ENCODE peak calls at places on chromosomes 16 and 17, in seven cellular contexts. V, L, J, E, G, D and C are unnamed samples.

GRCh38 chr17:33049781-33050414 is 58.3 kb downstream of the SPACA3 start:
- DNase-seq in L (no peak), J (peak; percentile 59), E (peak; percentile 15), D (peak; percentile 64), V (no peak), G (no peak), C (peak; percentile 63)

GRCh38 chr17:82875418-82875856 is 35.6 kb upstream of the ZNF750 start:
- DNase-seq in L (no peak), G (no peak), D (no peak), V (no peak), J (no peak), E (no peak), C (peak; percentile 56)

GRCh38 chr17:4152471-4152870 is 9.5 kb downstream of the CYB5D2 start:
- DNase-seq in D (no peak), E (no peak), L (no peak), J (peak; percentile 86), V (peak; percentile 36), G (no peak), C (no peak)

GRCh38 chr17:29116652-29117439 is 63.4 kb downstream of the MYO18A start:
- DNase-seq in D (peak; percentile 88), E (no peak), G (peak; percentile 73), L (no peak), J (peak; percentile 77), V (no peak), C (peak; percentile 84)

GRCh38 chr16:5502467-5502869 is 404.9 kb upstream of the EEF2KMT start:
- DNase-seq in E (no peak), L (no peak), G (no peak), V (no peak), J (no peak), D (peak; percentile 53), C (peak; percentile 67)

GRCh38 chr17:15311996-15312395 is 29.4 kb downstream of the TEKT3 start:
- DNase-seq in G (no peak), E (no peak), D (no peak), J (no peak), V (no peak), L (no peak), C (no peak)

GRCh38 chr17:44209786-44210341 is 9.6 kb downstream of the UBTF start:
- DNase-seq in V (no peak), E (no peak), D (no peak), J (no peak), G (no peak), L (no peak), C (no peak)

GRCh38 chr16:88684569-88685155 is 1.6 kb downstream of the SNAI3 start:
- DNase-seq in E (no peak), V (no peak), D (no peak), J (no peak), G (no peak), L (no peak), C (no peak)

GRCh38 chr17:20302191-20302917 is 165.0 kb downstream of the LGALS9B start:
- DNase-seq in J (no peak), D (no peak), E (no peak), L (no peak), G (no peak), V (no peak), C (no peak)

GRCh38 chr17:59387351-59388069 is 56.1 kb downstream of the YPEL2 start:
- DNase-seq in J (no peak), L (no peak), V (no peak), G (no peak), D (no peak), E (no peak), C (no peak)

GRCh38 chr17:20920813-20921199 is 122.0 kb downstream of the USP22 start:
- DNase-seq in D (no peak), E (no peak), V (peak; percentile 34), L (no peak), J (peak; percentile 77), G (no peak), C (no peak)

GRCh38 chr17:19706791-19707727 is 9.3 kb downstream of the SLC47A2 start:
- DNase-seq in V (no peak), J (no peak), G (no peak), D (no peak), E (no peak), L (no peak), C (no peak)

GRCh38 chr16:73732681-73733080 is 563.9 kb upstream of the PSMD7 start:
- DNase-seq in J (no peak), E (no peak), G (no peak), V (no peak), L (no peak), D (no peak), C (no peak)

GRCh38 chr17:18381158-18381952 is 3.8 kb downstream of the EVPLL start:
- DNase-seq in G (no peak), D (no peak), J (no peak), L (no peak), E (no peak), V (no peak), C (no peak)

GRCh38 chr17:63832455-63832854 is 5.0 kb upstream of the FTSJ3 start:
- DNase-seq in E (no peak), G (no peak), D (no peak), L (no peak), J (no peak), V (no peak), C (no peak)

GRCh38 chr16:30335598-30336474 is 19.3 kb downstream of the CD2BP2 start:
- DNase-seq in L (no peak), E (no peak), J (peak; percentile 37), D (no peak), G (no peak), V (no peak), C (no peak)

GRCh38 chr16:57863434-57864160 is 61.3 kb upstream of the KIFC3 start:
- DNase-seq in D (peak; percentile 41), V (peak; percentile 40), J (peak; percentile 83), G (no peak), L (peak; percentile 11), E (peak; percentile 45), C (peak; percentile 37)

GRCh38 chr16:11198817-11199216 is 57.2 kb downstream of the SOCS1 start:
- DNase-seq in J (no peak), E (no peak), V (no peak), L (no peak), G (no peak), D (no peak), C (no peak)

GRCh38 chr17:37614391-37614790 is 5.2 kb upstream of the SYNRG start:
- DNase-seq in L (no peak), J (peak; percentile 85), E (peak; percentile 20), D (no peak), G (no peak), V (peak; percentile 29), C (no peak)

GRCh38 chr16:26643519-26643918 is 423.2 kb upstream of the C16orf82 start:
- DNase-seq in D (no peak), V (no peak), G (no peak), E (no peak), L (no peak), J (no peak), C (no peak)

GRCh38 chr17:39487946-39488345 is 26.7 kb downstream of the CDK12 start:
- DNase-seq in G (no peak), D (no peak), V (no peak), L (no peak), E (no peak), J (peak; percentile 7), C (no peak)

GRCh38 chr16:66458292-66458691 is 31.2 kb downstream of the BEAN1 start:
- DNase-seq in L (no peak), J (no peak), D (no peak), V (no peak), G (no peak), E (no peak), C (no peak)

GRCh38 chr16:66459878-66460277 is 32.8 kb downstream of the BEAN1 start:
- DNase-seq in G (no peak), J (no peak), D (peak; percentile 37), V (no peak), L (no peak), E (no peak), C (no peak)

GRCh38 chr16:66455970-66456369 is 28.9 kb downstream of the BEAN1 start:
- DNase-seq in V (no peak), L (no peak), G (no peak), J (no peak), D (no peak), E (no peak), C (no peak)

GRCh38 chr16:66458853-66459252 is 31.8 kb downstream of the BEAN1 start:
- DNase-seq in V (no peak), G (no peak), E (no peak), L (no peak), J (no peak), D (no peak), C (no peak)

DNA sequence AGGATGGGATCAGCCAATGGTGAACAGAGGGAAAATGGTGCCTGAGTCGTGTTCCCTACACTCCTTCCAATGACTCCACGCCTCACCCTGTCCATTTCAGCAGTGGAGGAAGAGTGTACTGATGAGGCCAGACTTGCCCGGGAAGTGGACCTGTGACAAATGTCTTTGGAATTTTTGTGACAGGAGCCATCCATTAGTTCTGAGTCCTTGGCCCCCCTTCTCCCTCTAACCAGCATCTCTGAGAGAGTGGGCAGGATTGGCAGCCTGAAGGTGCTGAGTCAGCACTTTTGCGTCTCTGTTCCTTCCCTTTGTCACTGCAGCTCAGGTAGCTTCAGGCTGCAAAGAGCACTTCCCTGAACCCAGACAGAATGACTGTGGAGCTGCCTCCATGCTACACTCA is 30.8 kb downstream of the BEAN1 start:
- DNase-seq in D (no peak), G (no peak), J (peak; percentile 13), V (no peak), E (no peak), L (no peak), C (no peak)
- TF ChIP-seq CTCF in D (no peak), G (no peak), J (no peak), V (no peak), E (no peak), L (no peak), C (no peak)

GRCh38 chr17:77458202-77459017 is 317.6 kb downstream of the SEC14L1 start:
- DNase-seq in E (no peak), J (no peak), L (no peak), V (no peak), G (no peak), D (no peak), C (no peak)
- TF ChIP-seq CTCF in E (no peak), J (no peak), L (no peak), V (no peak), G (no peak), D (no peak), C (no peak)

GRCh38 chr17:373616-374225 is 21.1 kb upstream of the RPH3AL start:
- DNase-seq in E (no peak), J (no peak), D (no peak), L (no peak), V (no peak), G (no peak), C (no peak)
- TF ChIP-seq CTCF in E (no peak), J (no peak), D (no peak), L (no peak), V (no peak), G (no peak), C (no peak)

GRCh38 chr16:15542261-15542660 is 100.7 kb downstream of the MARF1 start:
- DNase-seq in V (no peak), G (no peak), L (no peak), E (no peak), D (no peak), J (no peak), C (no peak)

GRCh38 chr16:15535772-15536171 is 101.4 kb downstream of the BMERB1 start:
- DNase-seq in J (no peak), G (no peak), E (no peak), L (no peak), D (no peak), V (no peak), C (no peak)

GRCh38 chr16:15538484-15538883 is 104.1 kb downstream of the BMERB1 start:
- DNase-seq in E (no peak), D (no peak), J (no peak), L (no peak), V (no peak), G (no peak), C (no peak)

GRCh38 chr16:15536813-15537212 is 102.4 kb downstream of the BMERB1 start:
- DNase-seq in G (no peak), L (no peak), D (no peak), E (no peak), J (no peak), V (no peak), C (no peak)

GRCh38 chr16:15539197-15539596 is 103.8 kb downstream of the MARF1 start:
- DNase-seq in V (no peak), D (peak; percentile 30), L (no peak), J (no peak), E (no peak), G (no peak), C (no peak)
- TF ChIP-seq CTCF in V (no peak), D (no peak), L (no peak), J (no peak), E (no peak), G (no peak), C (no peak)